ENCODE peak calls at places on chromosomes 6 and 20, in eight cellular contexts. X is mucosa of descending colon; N is cardiac muscle cell; F is CD8-positive, alpha-beta T cell; M is psoas muscle; I is kidney; H is testis; T is hepatocyte. J is an unnamed sample.

GRCh38 chr20:389220-389619 is 8.7 kb downstream of the TRIB3 start:
- DNase-seq in X (no peak), N (no peak), F (no peak), M (no peak), I (no peak), H (no peak), T (no peak), J (no peak)

GRCh38 chr6:125421853-125422252 is 120.1 kb upstream of the HDDC2 start:
- DNase-seq in X (no peak), N (peak; percentile 60), F (no peak), M (peak; percentile 47), I (no peak), H (peak; percentile 53), T (peak; percentile 49), J (peak; percentile 71)

GRCh38 chr6:62393608-62394007 is 107.6 kb upstream of the KHDRBS2 start:
- DNase-seq in X (no peak), N (no peak), F (no peak), M (no peak), I (no peak), H (no peak), T (no peak), J (no peak)

GRCh38 chr6:152085533-152085932 is 278.1 kb downstream of the ESR1 start:
- DNase-seq in X (no peak), N (no peak), F (no peak), M (no peak), I (no peak), H (no peak), T (no peak), J (no peak)

GRCh38 chr6:147944122-147944521 is 398.5 kb upstream of the SASH1 start:
- DNase-seq in X (no peak), N (no peak), F (no peak), M (no peak), I (no peak), H (no peak), T (no peak), J (no peak)

GRCh38 chr6:138682722-138683521 is 90.6 kb upstream of the CCDC28A start:
- DNase-seq in X (no peak), N (no peak), F (no peak), M (no peak), I (no peak), H (no peak), T (no peak), J (no peak)

GRCh38 chr6:65637289-65638046 is 69.6 kb downstream of the EYS start:
- DNase-seq in X (no peak), N (no peak), F (no peak), M (no peak), I (peak; percentile 59), H (no peak), T (no peak), J (no peak)

GRCh38 chr6:29702519-29703103 is 20.6 kb upstream of the HLA-F start:
- DNase-seq in X (peak; percentile 48), N (peak; percentile 65), F (peak; percentile 66), M (peak; percentile 81), I (no peak), H (peak; percentile 84), T (peak; percentile 66), J (no peak)

GRCh38 chr6:28711325-28711724 is 185.6 kb downstream of the GPX5 start:
- DNase-seq in X (no peak), N (no peak), F (no peak), M (no peak), I (no peak), H (no peak), T (no peak), J (no peak)

GRCh38 chr6:36125575-36125974 is 4.7 kb upstream of the MAPK13 start:
- DNase-seq in X (no peak), N (no peak), F (no peak), M (no peak), I (no peak), H (no peak), T (no peak), J (no peak)

GRCh38 chr20:43983359-43983758 is 68.7 kb downstream of the TOX2 start:
- DNase-seq in X (peak; percentile 83), N (no peak), F (no peak), M (no peak), I (no peak), H (peak; percentile 23), T (no peak), J (no peak)

GRCh38 chr6:69796081-69796626 is 656 bp downstream of the LMBRD1 start:
- DNase-seq in X (peak; percentile 79), N (no peak), F (peak; percentile 21), M (no peak), I (no peak), H (peak; percentile 54), T (peak; percentile 74), J (no peak)

GRCh38 chr20:1898496-1899168 is 3.4 kb downstream of the SIRPA start:
- DNase-seq in X (no peak), N (no peak), F (no peak), M (no peak), I (no peak), H (no peak), T (no peak), J (no peak)

GRCh38 chr6:17470209-17470952 is 77.0 kb downstream of the CAP2 start:
- DNase-seq in X (no peak), N (no peak), F (no peak), M (no peak), I (no peak), H (no peak), T (no peak), J (no peak)

GRCh38 chr6:26543953-26544352 is 5.8 kb downstream of the HMGN4 start:
- DNase-seq in X (no peak), N (no peak), F (no peak), M (no peak), I (no peak), H (no peak), T (no peak), J (no peak)

GRCh38 chr6:79009819-79010218 is 68.2 kb downstream of the PHIP start:
- DNase-seq in X (no peak), N (no peak), F (no peak), M (no peak), I (no peak), H (no peak), T (no peak), J (no peak)

GRCh38 chr6:25660512-25660911 is 8.5 kb downstream of the SCGN start:
- DNase-seq in X (no peak), N (no peak), F (no peak), M (no peak), I (no peak), H (no peak), T (peak; percentile 74), J (no peak)

GRCh38 chr6:169379495-169380070 is 125.9 kb upstream of the THBS2 start:
- DNase-seq in X (no peak), N (no peak), F (no peak), M (no peak), I (no peak), H (no peak), T (no peak), J (no peak)

GRCh38 chr6:125393449-125393858 is 91.7 kb upstream of the HDDC2 start:
- DNase-seq in X (no peak), N (peak; percentile 28), F (no peak), M (no peak), I (no peak), H (no peak), T (no peak), J (no peak)

GRCh38 chr6:71299541-71300470 is 11.2 kb downstream of the OGFRL1 start:
- DNase-seq in X (no peak), N (no peak), F (no peak), M (no peak), I (no peak), H (no peak), T (no peak), J (no peak)

DNA sequence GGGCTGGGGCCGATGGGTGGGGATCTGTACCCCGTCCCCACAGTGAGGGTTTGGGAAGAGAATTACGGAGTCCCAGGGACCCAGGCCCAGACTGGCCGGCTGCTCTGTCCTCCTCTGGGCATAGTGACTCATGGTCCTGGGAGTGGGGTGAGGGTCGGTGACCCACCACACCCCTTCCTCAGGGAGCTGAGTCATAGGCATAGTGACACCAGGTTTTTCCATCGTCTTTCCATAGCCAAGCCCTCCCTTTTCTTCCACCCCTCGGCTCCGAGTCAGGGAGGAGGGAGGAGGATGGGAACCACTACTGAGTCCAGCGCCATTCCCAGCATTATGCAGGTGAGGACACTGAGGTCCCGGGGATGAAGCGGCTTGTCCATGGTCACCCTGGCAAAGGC is 8.9 kb downstream of the CYP21A2 start:
- DNase-seq in X (no peak), N (no peak), F (no peak), M (peak; percentile 79), I (peak; percentile 77), H (peak; percentile 35), T (peak; percentile 37), J (peak; percentile 92)
- H3K4me3 ChIP-seq in X (no peak overlapping the region), N (no peak overlapping the region), F (no peak overlapping the region), M (no peak overlapping the region), I (no peak overlapping the region), H (no peak overlapping the region), T (no peak overlapping the region), J (no peak overlapping the region)

DNA sequence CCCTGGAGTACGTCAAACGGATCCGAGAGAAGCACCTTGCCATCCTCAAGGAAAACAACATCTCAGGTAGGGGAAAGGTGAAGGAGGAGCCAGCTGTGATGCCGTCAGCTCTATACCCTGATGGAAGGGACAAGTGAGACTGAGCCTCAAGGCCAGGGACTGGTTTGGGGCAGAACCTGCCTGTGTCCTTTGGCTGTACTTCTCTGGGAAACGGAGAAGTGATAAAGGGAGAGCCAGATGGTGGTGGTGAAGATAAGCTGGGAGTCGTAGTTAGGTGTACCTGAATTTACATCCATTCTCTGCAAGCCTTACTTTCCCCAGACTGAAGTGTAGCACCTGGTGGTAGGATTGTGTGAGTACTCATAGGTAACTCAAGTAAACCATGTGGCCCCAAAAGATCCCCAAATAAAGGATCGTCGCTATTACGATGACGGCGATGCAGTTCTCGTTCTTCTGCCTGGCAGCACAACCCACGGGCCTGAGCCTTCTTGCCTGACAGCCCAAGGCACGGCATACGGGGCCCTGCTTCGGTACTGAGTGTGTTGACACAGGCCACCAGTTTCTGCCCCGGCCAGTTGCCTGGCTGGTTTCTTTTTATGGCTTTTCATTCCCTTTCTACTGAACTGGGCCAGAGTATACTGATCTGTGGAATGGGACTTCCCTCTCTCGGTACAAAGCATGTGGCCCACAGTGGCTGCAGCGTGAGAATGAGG is 10.6 kb downstream of the PCIF1 start:
- DNase-seq in X (no peak), N (no peak), F (no peak), M (no peak), I (no peak), H (no peak), T (no peak), J (no peak)
- TF ChIP-seq CTCF in X (no peak), N (no peak), F (no peak), M (no peak), I (no peak), H (no peak), T (no peak), J (no peak)

DNA sequence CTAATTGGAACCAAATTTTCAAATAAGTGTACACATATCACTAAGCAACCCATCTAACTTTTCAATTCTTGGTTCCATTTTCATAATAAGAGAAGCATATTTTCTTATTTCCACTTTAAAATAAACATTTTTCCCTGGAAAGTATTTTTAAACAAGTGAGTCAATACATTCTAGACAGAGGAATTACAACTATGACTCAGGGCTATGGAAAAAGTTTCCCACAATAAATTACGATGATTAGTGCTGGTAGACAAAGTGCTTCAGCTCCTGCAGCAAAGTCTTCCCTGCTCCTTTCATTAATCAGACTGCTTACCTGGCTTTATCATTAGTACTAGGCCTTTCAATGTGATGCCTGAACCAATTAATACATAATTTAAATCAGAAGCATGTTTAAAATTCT is 322.5 kb downstream of the HACE1 start:
- DNase-seq in X (no peak), N (no peak), F (no peak), M (no peak), I (no peak), H (no peak), T (no peak), J (no peak)
- H3K4me1 ChIP-seq in X (no peaks in the 10 kb centered on the region), N (no peaks in the 10 kb centered on the region), F (no peaks in the 10 kb centered on the region), M (no peaks in the 10 kb centered on the region), I (no peaks in the 10 kb centered on the region), H (no peaks in the 10 kb centered on the region), T (no peaks in the 10 kb centered on the region), J (peaks cover 4% of the 10 kb centered on the region)

GRCh38 chr20:20710443-20710842 is 2.0 kb downstream of the RALGAPA2 start:
- DNase-seq in X (no peak), N (no peak), F (no peak), M (no peak), I (no peak), H (no peak), T (no peak), J (no peak)
- H3K4me3 ChIP-seq in X (no peak overlapping the region), N (no peak overlapping the region), F (peak overlapping the region; percentile 89), M (peak overlapping the region; percentile 89), I (peak overlapping the region; percentile 71), H (no peak overlapping the region), T (no peak overlapping the region), J (peak overlapping the region; percentile 97)

J was measured in right atrium auricular region.